ENCODE peak calls at places on chromosomes 11 and 22, in five cellular contexts. Q is neuronal stem cell, I is mesendoderm, H is H9, W is mesenchymal stem cell. U is an unnamed sample.

GRCh38 chr11:134536219-134536618 is 124.2 kb upstream of the B3GAT1 start:
- DNase-seq in Q (no peak), I (no peak), H (peak; percentile 16), W (no peak), U (no peak)

GRCh38 chr11:128890543-128891409 is at the start of gene KCNJ5:
- DNase-seq in Q (no peak), I (no peak), H (peak; percentile 48), W (peak; percentile 41), U (no peak)

GRCh38 chr22:22666307-22667091 is 22.1 kb downstream of the GGTLC2 start:
- DNase-seq in Q (no peak), I (peak; percentile 40), H (peak; percentile 71), W (no peak), U (peak; percentile 46)

GRCh38 chr22:48758905-48759875 is 1068.5 kb downstream of the BRD1 start:
- DNase-seq in Q (no peak), I (no peak), H (peak; percentile 18), W (no peak), U (no peak)

GRCh38 chr22:38751422-38752346 is 4.1 kb downstream of the SUN2 start:
- DNase-seq in Q (no peak), I (no peak), H (no peak), W (no peak), U (no peak)

GRCh38 chr22:46731246-46732040 is 6.6 kb downstream of the CERK start:
- DNase-seq in Q (no peak), I (peak; percentile 59), H (peak; percentile 54), W (peak; percentile 58), U (no peak)

GRCh38 chr11:1557904-1558831 is 13.9 kb downstream of the DUSP8 start:
- DNase-seq in Q (no peak), I (no peak), H (peak; percentile 40), W (peak; percentile 53), U (peak; percentile 84)

GRCh38 chr11:119795231-119795630 is 66.2 kb upstream of the NECTIN1 start:
- DNase-seq in Q (no peak), I (peak; percentile 62), H (no peak), W (no peak), U (peak; percentile 77)

GRCh38 chr11:12027844-12028243 is 19.4 kb upstream of the DKK3 start:
- DNase-seq in Q (no peak), I (no peak), H (no peak), W (no peak), U (no peak)

GRCh38 chr22:18000441-18001039 is 23.8 kb downstream of the MICAL3 start:
- DNase-seq in Q (peak; percentile 43), I (peak; percentile 47), H (no peak), W (peak; percentile 65), U (no peak)

GRCh38 chr22:30830907-30831306 is 136.2 kb downstream of the OSBP2 start:
- DNase-seq in Q (no peak), I (peak; percentile 30), H (no peak), W (no peak), U (peak; percentile 97)

GRCh38 chr11:46695345-46696211 is 4.8 kb downstream of the ARHGAP1 start:
- DNase-seq in Q (no peak), I (no peak), H (no peak), W (no peak), U (no peak)

GRCh38 chr11:15911377-15912044 is 444.8 kb downstream of the SOX6 start:
- DNase-seq in Q (no peak), I (no peak), H (no peak), W (peak; percentile 84), U (peak; percentile 74)

GRCh38 chr22:49764151-49764581 is 63.5 kb downstream of the BRD1 start:
- DNase-seq in Q (no peak), I (no peak), H (peak; percentile 45), W (no peak), U (no peak)

GRCh38 chr11:4539603-4540219 is 5.3 kb upstream of the OR52M1 start:
- DNase-seq in Q (peak; percentile 53), I (peak; percentile 42), H (peak; percentile 39), W (peak; percentile 39), U (peak; percentile 29)

GRCh38 chr11:115304774-115305472 is 199.3 kb downstream of the CADM1 start:
- DNase-seq in Q (no peak), I (no peak), H (no peak), W (no peak), U (no peak)

GRCh38 chr22:50105529-50106100 is 15.8 kb downstream of the MOV10L1 start:
- DNase-seq in Q (no peak), I (no peak), H (no peak), W (peak; percentile 59), U (peak; percentile 64)

GRCh38 chr22:37187891-37188761 is at the start of gene C1QTNF6:
- DNase-seq in Q (peak; percentile 64), I (peak; percentile 95), H (peak; percentile 85), W (peak; percentile 75), U (peak; percentile 35)

GRCh38 chr11:112481893-112482292 is 221.2 kb upstream of the PLET1 start:
- DNase-seq in Q (no peak), I (peak; percentile 40), H (no peak), W (no peak), U (no peak)

GRCh38 chr11:396948-397548 is 3.0 kb downstream of the PKP3 start:
- DNase-seq in Q (no peak), I (no peak), H (no peak), W (no peak), U (peak; percentile 36)

GRCh38 chr22:41257696-41258095 is 17.0 kb upstream of the CHADL start:
- DNase-seq in Q (no peak), I (no peak), H (no peak), W (no peak), U (no peak)

GRCh38 chr11:61037694-61038093 is 64.6 kb upstream of the CD5 start:
- DNase-seq in Q (no peak), I (no peak), H (no peak), W (no peak), U (no peak)

GRCh38 chr22:46122511-46122971 is 27.8 kb upstream of the PPARA start:
- DNase-seq in Q (peak; percentile 65), I (peak; percentile 51), H (peak; percentile 72), W (peak; percentile 65), U (peak; percentile 46)

GRCh38 chr11:31109446-31109845 is 260.1 kb downstream of the DCDC1 start:
- DNase-seq in Q (no peak), I (no peak), H (no peak), W (no peak), U (no peak)

GRCh38 chr11:67375320-67376021 is 2.1 kb upstream of the CLCF1 start:
- DNase-seq in Q (no peak), I (no peak), H (no peak), W (no peak), U (no peak)

GRCh38 chr22:36781656-36782627 is 6.0 kb upstream of the IFT27 start:
- DNase-seq in Q (peak; percentile 71), I (peak; percentile 90), H (peak; percentile 92), W (peak; percentile 92), U (peak; percentile 92)

GRCh38 chr11:113992459-113993105 is 17.7 kb downstream of the HTR3A start:
- DNase-seq in Q (peak; percentile 48), I (peak; percentile 31), H (no peak), W (no peak), U (no peak)

GRCh38 chr11:74570266-74571061 is 21.9 kb upstream of the POLD3 start:
- DNase-seq in Q (peak; percentile 37), I (peak; percentile 64), H (peak; percentile 57), W (peak; percentile 57), U (peak; percentile 53)

GRCh38 chr11:61141601-61142028 is 19.6 kb downstream of the VPS37C start:
- DNase-seq in Q (no peak), I (no peak), H (no peak), W (no peak), U (no peak)

GRCh38 chr22:26330971-26331625 is 98.0 kb upstream of the ASPHD2 start:
- DNase-seq in Q (peak; percentile 60), I (peak; percentile 86), H (peak; percentile 84), W (peak; percentile 31), U (peak; percentile 23)

GRCh38 chr22:37519268-37520195 is at the start of gene CARD10:
- DNase-seq in Q (peak; percentile 30), I (no peak), H (no peak), W (no peak), U (no peak)

GRCh38 chr22:40708177-40708576 is 28.9 kb downstream of the MCHR1 start:
- DNase-seq in Q (no peak), I (no peak), H (no peak), W (no peak), U (no peak)

DNA sequence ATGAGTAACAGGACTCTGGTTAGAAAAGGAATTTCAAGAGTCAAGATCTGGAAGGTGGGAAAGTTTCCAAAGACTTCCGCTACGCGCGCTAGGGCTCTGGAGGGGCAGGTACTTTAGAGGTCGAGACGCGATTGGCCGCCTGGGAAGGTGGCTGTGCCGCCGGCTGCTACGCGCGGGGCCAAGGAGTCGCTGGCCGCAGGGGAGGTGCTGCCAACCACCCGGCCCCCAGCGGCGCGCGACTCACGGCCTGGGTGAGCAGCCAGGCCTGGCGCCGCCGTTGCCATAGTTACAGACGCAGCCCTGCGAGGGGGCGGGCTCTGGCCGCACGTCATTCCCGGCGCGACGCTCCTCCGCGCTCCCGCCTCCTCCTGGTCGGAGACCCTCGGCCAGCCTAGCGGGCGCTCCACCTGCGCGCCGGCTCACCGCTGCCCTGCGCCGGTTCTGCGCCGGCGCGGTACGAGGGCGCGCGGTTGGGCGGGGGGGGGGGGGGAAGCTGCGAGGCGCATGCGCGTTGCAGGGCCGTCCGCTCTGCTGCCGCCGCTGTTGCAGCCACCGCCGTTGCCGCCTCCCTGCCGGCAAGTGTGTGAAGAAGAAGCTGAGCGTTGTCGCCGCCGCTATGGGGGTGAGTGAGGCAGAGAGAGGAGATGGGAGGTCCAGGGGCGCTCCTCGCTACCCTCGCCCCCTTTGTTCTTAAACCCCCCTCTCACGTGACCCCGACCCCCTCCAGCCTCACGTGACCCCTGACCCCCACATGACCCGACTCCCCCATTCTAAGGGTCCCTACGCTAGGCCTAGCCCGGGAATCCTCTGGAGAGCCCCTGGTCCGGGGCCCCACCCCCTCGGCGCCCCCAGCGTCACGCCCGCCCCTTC is at the start of gene NAA40:
- DNase-seq in Q (peak; percentile 98), I (peak; percentile 99), H (peak; percentile 97), W (peak; percentile 94), U (peak; percentile 94)
- H3K18ac ChIP-seq in Q (peak within 1 kb of the TSS; percentile 100), I (peak within 1 kb of the TSS; percentile 85), H (peak within 1 kb of the TSS; percentile 93), W (peak within 1 kb of the TSS; percentile 58), U (peak within 1 kb of the TSS; percentile 36)

GRCh38 chr11:94802501-94802900 is 34.3 kb downstream of the AMOTL1 start:
- DNase-seq in Q (no peak), I (no peak), H (no peak), W (no peak), U (no peak)
- H3K18ac ChIP-seq in Q (no peak overlapping the region), I (no peak overlapping the region), H (no peak overlapping the region), W (no peak overlapping the region), U (peak overlapping the region; percentile 20)

DNA sequence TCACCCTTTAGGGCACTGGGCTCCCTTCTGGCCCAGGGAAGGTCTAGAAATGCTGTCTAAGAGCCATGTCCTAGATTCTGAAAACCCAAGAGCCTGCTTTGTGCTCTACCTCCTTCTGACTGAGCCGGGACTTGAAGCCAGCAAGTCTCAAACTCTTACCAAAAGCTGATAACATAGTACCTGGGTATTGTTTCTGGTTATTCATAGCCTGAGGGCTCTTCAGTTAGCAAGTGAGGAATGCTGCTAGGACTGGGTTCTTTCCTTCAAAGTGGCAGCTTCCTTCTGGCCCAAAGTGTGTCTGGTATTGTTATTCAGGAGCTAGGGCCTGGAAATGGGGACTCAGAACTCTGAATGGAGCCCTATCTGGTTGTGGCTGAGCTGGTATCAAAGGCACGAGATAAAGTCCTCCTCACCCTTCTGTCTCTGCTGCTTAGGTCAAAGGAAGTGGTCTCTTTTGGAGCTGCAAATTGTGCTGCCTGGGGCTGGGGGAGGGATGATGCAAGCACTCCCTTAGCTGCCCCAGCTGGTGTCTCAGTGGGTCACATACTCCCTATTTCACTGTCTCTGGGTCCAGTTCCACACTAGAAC is 696.0 kb upstream of the CCDC179 start:
- DNase-seq in Q (no peak), I (peak; percentile 73), H (no peak), W (no peak), U (no peak)
- H3K18ac ChIP-seq in Q (no peak overlapping the region), I (peak overlapping the region; percentile 77), H (no peak overlapping the region), W (no peak overlapping the region), U (peak overlapping the region; percentile 2)

GRCh38 chr22:32776397-32776796 is 25.1 kb upstream of the TIMP3 start:
- DNase-seq in Q (no peak), I (no peak), H (no peak), W (no peak), U (no peak)
- H3K18ac ChIP-seq in Q (peak overlapping the region; percentile 38), I (no peak overlapping the region), H (no peak overlapping the region), W (no peak overlapping the region), U (no peak overlapping the region)

U was measured in IMR-90.